ENCODE peak calls at places on chromosomes 13 and 19, in four cellular contexts. One of them, this sample, is unnamed.

GRCh38 chr13:26024558-26024957 is 27.3 kb downstream of the SHISA2 start:
- DNase-seq in T-helper 1 cell: no peak
- DNase-seq in foreskin fibroblast: no peak
- DNase-seq in aorta: no peak
- DNase-seq in this sample: no peak

GRCh38 chr19:45154064-45154827 is 6.5 kb downstream of the NKPD1 start:
- DNase-seq in T-helper 1 cell: no peak
- DNase-seq in foreskin fibroblast: peak
- DNase-seq in aorta: peak
- DNase-seq in this sample: peak

GRCh38 chr13:91491980-91492379 is 93.6 kb downstream of the GPC5 start:
- DNase-seq in T-helper 1 cell: no peak
- DNase-seq in foreskin fibroblast: no peak
- DNase-seq in aorta: no peak
- DNase-seq in this sample: no peak

GRCh38 chr19:15813916-15814315 is 1.5 kb downstream of the OR10H1 start:
- DNase-seq in T-helper 1 cell: no peak
- DNase-seq in foreskin fibroblast: no peak
- DNase-seq in aorta: no peak
- DNase-seq in this sample: no peak

GRCh38 chr13:98410591-98410990 is 166.3 kb downstream of the STK24 start:
- DNase-seq in T-helper 1 cell: no peak
- DNase-seq in foreskin fibroblast: no peak
- DNase-seq in aorta: no peak
- DNase-seq in this sample: no peak

GRCh38 chr19:54201980-54202379 is 1.3 kb downstream of the RPS9 start:
- DNase-seq in T-helper 1 cell: no peak
- DNase-seq in foreskin fibroblast: no peak
- DNase-seq in aorta: peak
- DNase-seq in this sample: no peak

GRCh38 chr19:51123381-51124186 is 1.1 kb upstream of the SIGLEC9 start:
- DNase-seq in T-helper 1 cell: no peak
- DNase-seq in foreskin fibroblast: no peak
- DNase-seq in aorta: no peak
- DNase-seq in this sample: no peak

GRCh38 chr19:51187395-51188226 is 37.3 kb upstream of the CD33 start:
- DNase-seq in T-helper 1 cell: no peak
- DNase-seq in foreskin fibroblast: no peak
- DNase-seq in aorta: no peak
- DNase-seq in this sample: no peak

GRCh38 chr19:29285878-29286277 is 72.9 kb upstream of the UQCRFS1 start:
- DNase-seq in T-helper 1 cell: no peak
- DNase-seq in foreskin fibroblast: no peak
- DNase-seq in aorta: no peak
- DNase-seq in this sample: no peak

GRCh38 chr13:113632706-113633484 is 25.1 kb downstream of the ATP4B start:
- DNase-seq in T-helper 1 cell: no peak
- DNase-seq in foreskin fibroblast: no peak
- DNase-seq in aorta: peak
- DNase-seq in this sample: peak

GRCh38 chr19:51473009-51473707 is 5.2 kb upstream of the CEACAM18 start:
- DNase-seq in T-helper 1 cell: peak
- DNase-seq in foreskin fibroblast: peak
- DNase-seq in aorta: peak
- DNase-seq in this sample: peak

GRCh38 chr13:37457594-37457993 is 141.0 kb downstream of the POSTN start:
- DNase-seq in T-helper 1 cell: no peak
- DNase-seq in foreskin fibroblast: peak
- DNase-seq in aorta: no peak
- DNase-seq in this sample: no peak

GRCh38 chr19:7385062-7385461 is 36.3 kb downstream of the ARHGEF18 start:
- DNase-seq in T-helper 1 cell: no peak
- DNase-seq in foreskin fibroblast: no peak
- DNase-seq in aorta: no peak
- DNase-seq in this sample: no peak

GRCh38 chr19:4624733-4625362 is 14.5 kb upstream of the TNFAIP8L1 start:
- DNase-seq in T-helper 1 cell: no peak
- DNase-seq in foreskin fibroblast: peak
- DNase-seq in aorta: no peak
- DNase-seq in this sample: no peak

GRCh38 chr19:54436031-54436523 is 12.9 kb upstream of the LENG8 start:
- DNase-seq in T-helper 1 cell: no peak
- DNase-seq in foreskin fibroblast: no peak
- DNase-seq in aorta: no peak
- DNase-seq in this sample: no peak

GRCh38 chr19:42132851-42133528 is 744 bp upstream of the POU2F2 start:
- DNase-seq in T-helper 1 cell: peak
- DNase-seq in foreskin fibroblast: peak
- DNase-seq in aorta: peak
- DNase-seq in this sample: peak